ENCODE peak calls at places on chromosome 16, in four cellular contexts. B is EH, C is aorta, X is NCI-H1930. T is an unnamed sample.

GRCh38 chr16:69465083-69465721 is 40.8 kb downstream of the CYB5B start:
- DNase-seq in B (peak), C (no peak), X (no peak), T (no peak)

GRCh38 chr16:17633146-17633966 is 162.6 kb upstream of the XYLT1 start:
- DNase-seq in B (peak), C (no peak), X (no peak), T (no peak)

GRCh38 chr16:85417156-85417860 is 195.8 kb upstream of the GSE1 start:
- DNase-seq in B (no peak), C (peak), X (no peak), T (peak)

GRCh38 chr16:23893976-23894375 is 58.2 kb downstream of the PRKCB start:
- DNase-seq in B (no peak), C (no peak), X (no peak), T (no peak)

GRCh38 chr16:84387021-84387420 is 18.7 kb downstream of the ATP2C2 start:
- DNase-seq in B (no peak), C (peak), X (no peak), T (no peak)

GRCh38 chr16:82641336-82641984 is 14.7 kb downstream of the CDH13 start:
- DNase-seq in B (peak), C (no peak), X (no peak), T (no peak)

GRCh38 chr16:18782697-18783429 is 7.3 kb downstream of the RPS15A start:
- DNase-seq in B (no peak), C (no peak), X (no peak), T (no peak)

GRCh38 chr16:71499775-71500364 is 10.7 kb upstream of the ZNF19 start:
- DNase-seq in B (peak), C (no peak), X (no peak), T (no peak)

GRCh38 chr16:592518-593306 is 2.8 kb downstream of the RAB40C start:
- DNase-seq in B (no peak), C (peak), X (no peak), T (peak)

GRCh38 chr16:79076039-79076767 is 524.3 kb downstream of the MAF start:
- DNase-seq in B (no peak), C (no peak), X (no peak), T (no peak)

GRCh38 chr16:57395026-57395425 is 9.5 kb upstream of the CCL17 start:
- DNase-seq in B (no peak), C (no peak), X (no peak), T (no peak)

T was measured in right lobe of liver.